ENCODE peak calls at places on chromosomes 4 and X, in seven cellular contexts. S is NCI-H2171 treated with DMSO at 0.1 percent for 48 hours, P is T-helper 2 cell, Z is IMR-90, Q is testis, Y is neuronal stem cell, D is NCI-H1092. V is an unnamed sample.
A peak's percentile ranks its signal among the peaks of the same experiment; 100 is the strongest.

GRCh38 chrX:150086371-150086770 is 148.1 kb upstream of the EOLA2 start:
- DNase-seq in S (no peak), P (no peak), Z (no peak), Q (no peak), Y (no peak), D (no peak), V (peak; percentile 4)

GRCh38 chrX:44884944-44885343 is 12.0 kb downstream of the KDM6A start:
- DNase-seq in S (no peak), P (no peak), Z (no peak), Q (peak; percentile 48), Y (no peak), D (no peak), V (no peak)

GRCh38 chr4:101527186-101527585 is 179.9 kb upstream of the PPP3CA start:
- DNase-seq in S (no peak), P (peak; percentile 40), Z (no peak), Q (no peak), Y (no peak), D (no peak), V (no peak)

GRCh38 chr4:101356928-101357327 is 9.6 kb upstream of the PPP3CA start:
- DNase-seq in S (no peak), P (no peak), Z (peak; percentile 95), Q (no peak), Y (no peak), D (no peak), V (no peak)

GRCh38 chrX:96182366-96182765 is 502.3 kb upstream of the DIAPH2 start:
- DNase-seq in S (no peak), P (no peak), Z (peak; percentile 15), Q (peak; percentile 62), Y (no peak), D (no peak), V (peak; percentile 2)

GRCh38 chrX:1401611-1402430 is 9.9 kb upstream of the SLC25A6 start:
- DNase-seq in S (no peak), P (no peak), Z (no peak), Q (no peak), Y (no peak), D (no peak), V (no peak)

GRCh38 chrX:12319012-12319519 is 180.8 kb downstream of the FRMPD4 start:
- DNase-seq in S (no peak), P (no peak), Z (no peak), Q (peak; percentile 13), Y (peak; percentile 1), D (no peak), V (no peak)

GRCh38 chrX:103310592-103311400 is at the start of gene BEX2:
- DNase-seq in S (peak; percentile 79), P (peak; percentile 71), Z (no peak), Q (peak; percentile 92), Y (peak; percentile 53), D (peak; percentile 72), V (peak; percentile 67)

GRCh38 chr4:125316391-125316780 is 1.6 kb downstream of the FAT4 start:
- DNase-seq in S (peak; percentile 50), P (no peak), Z (no peak), Q (peak; percentile 50), Y (peak; percentile 6), D (no peak), V (peak; percentile 3)

GRCh38 chr4:8258813-8259212 is 10.7 kb upstream of the HTRA3 start:
- DNase-seq in S (no peak), P (no peak), Z (no peak), Q (no peak), Y (no peak), D (no peak), V (no peak)

GRCh38 chr4:108709234-108709633 is 53.6 kb downstream of the ETNPPL start:
- DNase-seq in S (no peak), P (no peak), Z (no peak), Q (no peak), Y (no peak), D (no peak), V (no peak)

GRCh38 chrX:143781103-143781502 is 60.6 kb upstream of the SPANXN2 start:
- DNase-seq in S (no peak), P (no peak), Z (no peak), Q (no peak), Y (no peak), D (no peak), V (no peak)

GRCh38 chr4:146122398-146122797 is 53.1 kb upstream of the LSM6 start:
- DNase-seq in S (no peak), P (no peak), Z (no peak), Q (no peak), Y (no peak), D (no peak), V (no peak)

GRCh38 chrX:40148439-40149285 is 50.9 kb upstream of the BCOR start:
- DNase-seq in S (no peak), P (no peak), Z (no peak), Q (no peak), Y (no peak), D (no peak), V (peak; percentile 80)

GRCh38 chrX:18146954-18147353 is 73.7 kb downstream of the BEND2 start:
- DNase-seq in S (peak; percentile 4), P (no peak), Z (peak; percentile 13), Q (peak; percentile 41), Y (peak; percentile 23), D (no peak), V (no peak)

GRCh38 chr4:175369087-175369486 is 443.0 kb downstream of the GPM6A start:
- DNase-seq in S (no peak), P (no peak), Z (peak; percentile 71), Q (no peak), Y (no peak), D (no peak), V (no peak)

GRCh38 chr4:173211838-173212237 is 43.2 kb downstream of the GALNT7 start:
- DNase-seq in S (no peak), P (no peak), Z (peak; percentile 78), Q (no peak), Y (no peak), D (no peak), V (no peak)

GRCh38 chr4:6925357-6925836 is 15.8 kb downstream of the TBC1D14 start:
- DNase-seq in S (no peak), P (no peak), Z (no peak), Q (peak; percentile 44), Y (no peak), D (no peak), V (no peak)

GRCh38 chrX:17634542-17635207 is 102.6 kb upstream of the SCML1 start:
- DNase-seq in S (no peak), P (no peak), Z (no peak), Q (no peak), Y (no peak), D (peak; percentile 62), V (no peak)

GRCh38 chr4:8039290-8039689 is 99.6 kb upstream of the AFAP1 start:
- DNase-seq in S (peak; percentile 76), P (no peak), Z (no peak), Q (peak; percentile 31), Y (peak; percentile 74), D (peak; percentile 96), V (peak; percentile 64)

GRCh38 chrX:153396320-153397195 is 4.6 kb downstream of the PNMA6E start:
- DNase-seq in S (no peak), P (no peak), Z (no peak), Q (no peak), Y (no peak), D (no peak), V (no peak)

GRCh38 chrX:118975831-118976598 is 1.6 kb downstream of the LONRF3 start:
- DNase-seq in S (no peak), P (peak; percentile 50), Z (peak; percentile 3), Q (peak; percentile 60), Y (no peak), D (no peak), V (no peak)

GRCh38 chr4:86926428-86927086 is 8.3 kb upstream of the AFF1 start:
- DNase-seq in S (no peak), P (no peak), Z (peak; percentile 41), Q (no peak), Y (no peak), D (no peak), V (no peak)

GRCh38 chr4:154738426-154738825 is 5.4 kb upstream of the LRAT start:
- DNase-seq in S (no peak), P (no peak), Z (no peak), Q (no peak), Y (no peak), D (no peak), V (no peak)

GRCh38 chrX:72247206-72247944 is 8.5 kb upstream of the ERCC6L start:
- DNase-seq in S (peak; percentile 75), P (no peak), Z (peak; percentile 27), Q (peak; percentile 24), Y (no peak), D (peak; percentile 55), V (no peak)

GRCh38 chr4:866761-867390 is 40.9 kb upstream of the CPLX1 start:
- DNase-seq in S (no peak), P (no peak), Z (no peak), Q (no peak), Y (no peak), D (no peak), V (no peak)

GRCh38 chr4:105831189-105831588 is 64.1 kb upstream of the NPNT start:
- DNase-seq in S (no peak), P (no peak), Z (no peak), Q (no peak), Y (no peak), D (no peak), V (no peak)

GRCh38 chrX:43735957-43736356 is 79.9 kb downstream of the MAOA start:
- DNase-seq in S (no peak), P (no peak), Z (no peak), Q (no peak), Y (no peak), D (no peak), V (no peak)

GRCh38 chr4:165077034-165077578 is 23.4 kb downstream of the TRIM75 start:
- DNase-seq in S (no peak), P (no peak), Z (no peak), Q (no peak), Y (no peak), D (no peak), V (no peak)

GRCh38 chrX:11329016-11329415 is 35.8 kb downstream of the AMELX start:
- DNase-seq in S (no peak), P (no peak), Z (peak; percentile 7), Q (no peak), Y (no peak), D (no peak), V (no peak)

GRCh38 chrX:146658379-146658778 is 151.2 kb upstream of the CXorf51B start:
- DNase-seq in S (no peak), P (no peak), Z (no peak), Q (no peak), Y (no peak), D (no peak), V (no peak)

GRCh38 chr4:175066923-175067627 is 148.9 kb downstream of the ADAM29 start:
- DNase-seq in S (no peak), P (no peak), Z (no peak), Q (no peak), Y (no peak), D (no peak), V (no peak)

GRCh38 chr4:55947912-55948725 is 626 bp upstream of the CEP135 start:
- DNase-seq in S (no peak), P (no peak), Z (peak; percentile 98), Q (no peak), Y (no peak), D (no peak), V (no peak)

GRCh38 chrX:20038966-20039365 is 48.1 kb upstream of the BCLAF3 start:
- DNase-seq in S (no peak), P (no peak), Z (no peak), Q (no peak), Y (no peak), D (no peak), V (no peak)

GRCh38 chr4:4325321-4325720 is 35.3 kb downstream of the ZBTB49 start:
- DNase-seq in S (no peak), P (no peak), Z (no peak), Q (no peak), Y (no peak), D (no peak), V (no peak)

GRCh38 chr4:16205298-16206164 is 20.7 kb downstream of the TAPT1 start:
- DNase-seq in S (peak; percentile 78), P (no peak), Z (no peak), Q (no peak), Y (no peak), D (no peak), V (no peak)